ENCODE peak calls at places on chromosomes 5 and 9, in ten cellular contexts. One of them, this sample, is unnamed.

GRCh38 chr9:98502976-98503325 is 205.8 kb downstream of the GABBR2 start:
- DNase-seq in stimulated activated naive B cell treated with anti-CD40 and anti-IgM and Interleukin-4, amounts not matched to agents 10 μg/mL and 1 μg/mL and 100 μg/mL, for 72 hours: no peak
- DNase-seq in activated naive CD4-positive, alpha-beta T cell treated with anti-CD3 and anti-CD28 coated beads for 36 hours: no peak
- DNase-seq in frontal cortex: no peak
- DNase-seq in AG08395: peak
- DNase-seq in stimulated activated CD4-positive, alpha-beta T cell treated with anti-CD3 and anti-CD28 coated beads, Interleukin-1b, Interleukin-23, amount 100 ng/mL, for 1 hour: no peak
- DNase-seq in NCI-H1105: no peak
- DNase-seq in posterior vena cava: no peak
- DNase-seq in Daoy: peak
- DNase-seq in NCI-H1092 treated with DMSO at 0.1 percent for 48 hours: no peak
- DNase-seq in this sample: no peak

GRCh38 chr9:75812139-75812538 is 78.3 kb upstream of the PCSK5 start:
- DNase-seq in activated naive CD4-positive, alpha-beta T cell treated with anti-CD3 and anti-CD28 coated beads for 36 hours: no peak
- DNase-seq in NCI-H1092 treated with DMSO at 0.1 percent for 48 hours: no peak
- DNase-seq in frontal cortex: no peak
- DNase-seq in Daoy: no peak
- DNase-seq in NCI-H1105: no peak
- DNase-seq in stimulated activated CD4-positive, alpha-beta T cell treated with anti-CD3 and anti-CD28 coated beads, Interleukin-1b, Interleukin-23, amount 100 ng/mL, for 1 hour: no peak
- DNase-seq in stimulated activated naive B cell treated with anti-CD40 and anti-IgM and Interleukin-4, amounts not matched to agents 10 μg/mL and 1 μg/mL and 100 μg/mL, for 72 hours: no peak
- DNase-seq in AG08395: no peak
- DNase-seq in posterior vena cava: no peak
- DNase-seq in this sample: no peak

GRCh38 chr5:102753889-102754498 is 1.1 kb upstream of the PAM start:
- DNase-seq in stimulated activated CD4-positive, alpha-beta T cell treated with anti-CD3 and anti-CD28 coated beads, Interleukin-1b, Interleukin-23, amount 100 ng/mL, for 1 hour: no peak
- DNase-seq in stimulated activated naive B cell treated with anti-CD40 and anti-IgM and Interleukin-4, amounts not matched to agents 10 μg/mL and 1 μg/mL and 100 μg/mL, for 72 hours: no peak
- DNase-seq in frontal cortex: peak
- DNase-seq in NCI-H1092 treated with DMSO at 0.1 percent for 48 hours: peak
- DNase-seq in AG08395: no peak
- DNase-seq in posterior vena cava: no peak
- DNase-seq in activated naive CD4-positive, alpha-beta T cell treated with anti-CD3 and anti-CD28 coated beads for 36 hours: peak
- DNase-seq in NCI-H1105: no peak
- DNase-seq in Daoy: no peak
- DNase-seq in this sample: no peak

GRCh38 chr5:79691007-79691406 is 1.4 kb downstream of the CMYA5 start:
- DNase-seq in AG08395: no peak
- DNase-seq in frontal cortex: no peak
- DNase-seq in Daoy: no peak
- DNase-seq in NCI-H1105: no peak
- DNase-seq in stimulated activated CD4-positive, alpha-beta T cell treated with anti-CD3 and anti-CD28 coated beads, Interleukin-1b, Interleukin-23, amount 100 ng/mL, for 1 hour: no peak
- DNase-seq in stimulated activated naive B cell treated with anti-CD40 and anti-IgM and Interleukin-4, amounts not matched to agents 10 μg/mL and 1 μg/mL and 100 μg/mL, for 72 hours: no peak
- DNase-seq in activated naive CD4-positive, alpha-beta T cell treated with anti-CD3 and anti-CD28 coated beads for 36 hours: no peak
- DNase-seq in NCI-H1092 treated with DMSO at 0.1 percent for 48 hours: no peak
- DNase-seq in posterior vena cava: no peak
- DNase-seq in this sample: no peak

GRCh38 chr9:18568969-18569368 is 95.0 kb downstream of the ADAMTSL1 start:
- DNase-seq in stimulated activated CD4-positive, alpha-beta T cell treated with anti-CD3 and anti-CD28 coated beads, Interleukin-1b, Interleukin-23, amount 100 ng/mL, for 1 hour: no peak
- DNase-seq in posterior vena cava: no peak
- DNase-seq in activated naive CD4-positive, alpha-beta T cell treated with anti-CD3 and anti-CD28 coated beads for 36 hours: no peak
- DNase-seq in frontal cortex: no peak
- DNase-seq in AG08395: no peak
- DNase-seq in stimulated activated naive B cell treated with anti-CD40 and anti-IgM and Interleukin-4, amounts not matched to agents 10 μg/mL and 1 μg/mL and 100 μg/mL, for 72 hours: no peak
- DNase-seq in NCI-H1105: peak
- DNase-seq in Daoy: peak
- DNase-seq in NCI-H1092 treated with DMSO at 0.1 percent for 48 hours: peak
- DNase-seq in this sample: no peak

GRCh38 chr5:172548311-172548731 is 92.7 kb upstream of the NEURL1B start:
- DNase-seq in stimulated activated naive B cell treated with anti-CD40 and anti-IgM and Interleukin-4, amounts not matched to agents 10 μg/mL and 1 μg/mL and 100 μg/mL, for 72 hours: no peak
- DNase-seq in NCI-H1092 treated with DMSO at 0.1 percent for 48 hours: no peak
- DNase-seq in NCI-H1105: no peak
- DNase-seq in posterior vena cava: no peak
- DNase-seq in Daoy: no peak
- DNase-seq in activated naive CD4-positive, alpha-beta T cell treated with anti-CD3 and anti-CD28 coated beads for 36 hours: no peak
- DNase-seq in frontal cortex: peak
- DNase-seq in AG08395: no peak
- DNase-seq in stimulated activated CD4-positive, alpha-beta T cell treated with anti-CD3 and anti-CD28 coated beads, Interleukin-1b, Interleukin-23, amount 100 ng/mL, for 1 hour: no peak
- DNase-seq in this sample: no peak

GRCh38 chr9:88920645-88921044 is 70.6 kb upstream of the S1PR3 start:
- DNase-seq in frontal cortex: no peak
- DNase-seq in Daoy: no peak
- DNase-seq in activated naive CD4-positive, alpha-beta T cell treated with anti-CD3 and anti-CD28 coated beads for 36 hours: no peak
- DNase-seq in NCI-H1092 treated with DMSO at 0.1 percent for 48 hours: no peak
- DNase-seq in stimulated activated naive B cell treated with anti-CD40 and anti-IgM and Interleukin-4, amounts not matched to agents 10 μg/mL and 1 μg/mL and 100 μg/mL, for 72 hours: no peak
- DNase-seq in NCI-H1105: no peak
- DNase-seq in posterior vena cava: no peak
- DNase-seq in stimulated activated CD4-positive, alpha-beta T cell treated with anti-CD3 and anti-CD28 coated beads, Interleukin-1b, Interleukin-23, amount 100 ng/mL, for 1 hour: no peak
- DNase-seq in AG08395: no peak
- DNase-seq in this sample: no peak

GRCh38 chr5:94470802-94471201 is 147.6 kb downstream of the KIAA0825 start:
- DNase-seq in posterior vena cava: no peak
- DNase-seq in NCI-H1105: no peak
- DNase-seq in frontal cortex: no peak
- DNase-seq in NCI-H1092 treated with DMSO at 0.1 percent for 48 hours: no peak
- DNase-seq in Daoy: no peak
- DNase-seq in activated naive CD4-positive, alpha-beta T cell treated with anti-CD3 and anti-CD28 coated beads for 36 hours: no peak
- DNase-seq in stimulated activated CD4-positive, alpha-beta T cell treated with anti-CD3 and anti-CD28 coated beads, Interleukin-1b, Interleukin-23, amount 100 ng/mL, for 1 hour: no peak
- DNase-seq in AG08395: no peak
- DNase-seq in stimulated activated naive B cell treated with anti-CD40 and anti-IgM and Interleukin-4, amounts not matched to agents 10 μg/mL and 1 μg/mL and 100 μg/mL, for 72 hours: no peak
- DNase-seq in this sample: no peak

GRCh38 chr9:123742009-123742767 is 187.7 kb downstream of the DENND1A start:
- DNase-seq in NCI-H1092 treated with DMSO at 0.1 percent for 48 hours: no peak
- DNase-seq in Daoy: no peak
- DNase-seq in stimulated activated naive B cell treated with anti-CD40 and anti-IgM and Interleukin-4, amounts not matched to agents 10 μg/mL and 1 μg/mL and 100 μg/mL, for 72 hours: no peak
- DNase-seq in activated naive CD4-positive, alpha-beta T cell treated with anti-CD3 and anti-CD28 coated beads for 36 hours: no peak
- DNase-seq in frontal cortex: no peak
- DNase-seq in posterior vena cava: no peak
- DNase-seq in stimulated activated CD4-positive, alpha-beta T cell treated with anti-CD3 and anti-CD28 coated beads, Interleukin-1b, Interleukin-23, amount 100 ng/mL, for 1 hour: no peak
- DNase-seq in NCI-H1105: no peak
- DNase-seq in AG08395: no peak
- DNase-seq in this sample: no peak

GRCh38 chr9:98602839-98603238 is 105.9 kb downstream of the GABBR2 start:
- DNase-seq in frontal cortex: no peak
- DNase-seq in posterior vena cava: no peak
- DNase-seq in AG08395: no peak
- DNase-seq in stimulated activated naive B cell treated with anti-CD40 and anti-IgM and Interleukin-4, amounts not matched to agents 10 μg/mL and 1 μg/mL and 100 μg/mL, for 72 hours: no peak
- DNase-seq in Daoy: no peak
- DNase-seq in NCI-H1092 treated with DMSO at 0.1 percent for 48 hours: no peak
- DNase-seq in activated naive CD4-positive, alpha-beta T cell treated with anti-CD3 and anti-CD28 coated beads for 36 hours: no peak
- DNase-seq in NCI-H1105: no peak
- DNase-seq in stimulated activated CD4-positive, alpha-beta T cell treated with anti-CD3 and anti-CD28 coated beads, Interleukin-1b, Interleukin-23, amount 100 ng/mL, for 1 hour: no peak
- DNase-seq in this sample: no peak

GRCh38 chr5:180136661-180137381 is 65.3 kb upstream of the RNF130 start:
- DNase-seq in posterior vena cava: peak
- DNase-seq in stimulated activated CD4-positive, alpha-beta T cell treated with anti-CD3 and anti-CD28 coated beads, Interleukin-1b, Interleukin-23, amount 100 ng/mL, for 1 hour: no peak
- DNase-seq in NCI-H1092 treated with DMSO at 0.1 percent for 48 hours: no peak
- DNase-seq in NCI-H1105: no peak
- DNase-seq in frontal cortex: no peak
- DNase-seq in AG08395: no peak
- DNase-seq in Daoy: peak
- DNase-seq in stimulated activated naive B cell treated with anti-CD40 and anti-IgM and Interleukin-4, amounts not matched to agents 10 μg/mL and 1 μg/mL and 100 μg/mL, for 72 hours: no peak
- DNase-seq in activated naive CD4-positive, alpha-beta T cell treated with anti-CD3 and anti-CD28 coated beads for 36 hours: no peak
- DNase-seq in this sample: no peak

GRCh38 chr9:130675396-130675795 is 11.0 kb downstream of the PRDM12 start:
- DNase-seq in frontal cortex: no peak
- DNase-seq in NCI-H1092 treated with DMSO at 0.1 percent for 48 hours: no peak
- DNase-seq in NCI-H1105: no peak
- DNase-seq in posterior vena cava: no peak
- DNase-seq in activated naive CD4-positive, alpha-beta T cell treated with anti-CD3 and anti-CD28 coated beads for 36 hours: no peak
- DNase-seq in stimulated activated naive B cell treated with anti-CD40 and anti-IgM and Interleukin-4, amounts not matched to agents 10 μg/mL and 1 μg/mL and 100 μg/mL, for 72 hours: no peak
- DNase-seq in AG08395: no peak
- DNase-seq in Daoy: no peak
- DNase-seq in stimulated activated CD4-positive, alpha-beta T cell treated with anti-CD3 and anti-CD28 coated beads, Interleukin-1b, Interleukin-23, amount 100 ng/mL, for 1 hour: no peak
- DNase-seq in this sample: no peak

GRCh38 chr5:17219006-17219422 is 1.6 kb downstream of the BASP1 start:
- DNase-seq in NCI-H1092 treated with DMSO at 0.1 percent for 48 hours: peak
- DNase-seq in AG08395: peak
- DNase-seq in stimulated activated CD4-positive, alpha-beta T cell treated with anti-CD3 and anti-CD28 coated beads, Interleukin-1b, Interleukin-23, amount 100 ng/mL, for 1 hour: no peak
- DNase-seq in NCI-H1105: no peak
- DNase-seq in posterior vena cava: no peak
- DNase-seq in frontal cortex: no peak
- DNase-seq in Daoy: peak
- DNase-seq in stimulated activated naive B cell treated with anti-CD40 and anti-IgM and Interleukin-4, amounts not matched to agents 10 μg/mL and 1 μg/mL and 100 μg/mL, for 72 hours: peak
- DNase-seq in activated naive CD4-positive, alpha-beta T cell treated with anti-CD3 and anti-CD28 coated beads for 36 hours: no peak
- DNase-seq in this sample: no peak

GRCh38 chr5:75707911-75708509 is 9.2 kb downstream of the POC5 start:
- DNase-seq in AG08395: no peak
- DNase-seq in stimulated activated CD4-positive, alpha-beta T cell treated with anti-CD3 and anti-CD28 coated beads, Interleukin-1b, Interleukin-23, amount 100 ng/mL, for 1 hour: no peak
- DNase-seq in stimulated activated naive B cell treated with anti-CD40 and anti-IgM and Interleukin-4, amounts not matched to agents 10 μg/mL and 1 μg/mL and 100 μg/mL, for 72 hours: no peak
- DNase-seq in Daoy: peak
- DNase-seq in posterior vena cava: no peak
- DNase-seq in NCI-H1105: no peak
- DNase-seq in frontal cortex: no peak
- DNase-seq in NCI-H1092 treated with DMSO at 0.1 percent for 48 hours: no peak
- DNase-seq in activated naive CD4-positive, alpha-beta T cell treated with anti-CD3 and anti-CD28 coated beads for 36 hours: peak
- DNase-seq in this sample: no peak

GRCh38 chr9:35650341-35651158 is at the start of gene SIT1:
- DNase-seq in NCI-H1105: no peak
- DNase-seq in Daoy: no peak
- DNase-seq in NCI-H1092 treated with DMSO at 0.1 percent for 48 hours: no peak
- DNase-seq in frontal cortex: peak
- DNase-seq in activated naive CD4-positive, alpha-beta T cell treated with anti-CD3 and anti-CD28 coated beads for 36 hours: peak
- DNase-seq in AG08395: no peak
- DNase-seq in stimulated activated naive B cell treated with anti-CD40 and anti-IgM and Interleukin-4, amounts not matched to agents 10 μg/mL and 1 μg/mL and 100 μg/mL, for 72 hours: no peak
- DNase-seq in posterior vena cava: no peak
- DNase-seq in stimulated activated CD4-positive, alpha-beta T cell treated with anti-CD3 and anti-CD28 coated beads, Interleukin-1b, Interleukin-23, amount 100 ng/mL, for 1 hour: no peak
- DNase-seq in this sample: no peak

GRCh38 chr5:149408252-149409099 is 29.4 kb upstream of the IL17B start:
- DNase-seq in NCI-H1092 treated with DMSO at 0.1 percent for 48 hours: no peak
- DNase-seq in posterior vena cava: peak
- DNase-seq in Daoy: no peak
- DNase-seq in activated naive CD4-positive, alpha-beta T cell treated with anti-CD3 and anti-CD28 coated beads for 36 hours: no peak
- DNase-seq in stimulated activated naive B cell treated with anti-CD40 and anti-IgM and Interleukin-4, amounts not matched to agents 10 μg/mL and 1 μg/mL and 100 μg/mL, for 72 hours: no peak
- DNase-seq in AG08395: no peak
- DNase-seq in frontal cortex: no peak
- DNase-seq in stimulated activated CD4-positive, alpha-beta T cell treated with anti-CD3 and anti-CD28 coated beads, Interleukin-1b, Interleukin-23, amount 100 ng/mL, for 1 hour: no peak
- DNase-seq in NCI-H1105: no peak
- DNase-seq in this sample: no peak

GRCh38 chr5:174192103-174192655 is 146.7 kb downstream of the NSG2 start:
- DNase-seq in NCI-H1092 treated with DMSO at 0.1 percent for 48 hours: no peak
- DNase-seq in NCI-H1105: no peak
- DNase-seq in posterior vena cava: no peak
- DNase-seq in activated naive CD4-positive, alpha-beta T cell treated with anti-CD3 and anti-CD28 coated beads for 36 hours: no peak
- DNase-seq in Daoy: no peak
- DNase-seq in stimulated activated CD4-positive, alpha-beta T cell treated with anti-CD3 and anti-CD28 coated beads, Interleukin-1b, Interleukin-23, amount 100 ng/mL, for 1 hour: no peak
- DNase-seq in AG08395: no peak
- DNase-seq in frontal cortex: no peak
- DNase-seq in stimulated activated naive B cell treated with anti-CD40 and anti-IgM and Interleukin-4, amounts not matched to agents 10 μg/mL and 1 μg/mL and 100 μg/mL, for 72 hours: no peak
- DNase-seq in this sample: no peak

GRCh38 chr9:113707953-113708695 is 168.0 kb upstream of the ZNF618 start:
- DNase-seq in stimulated activated CD4-positive, alpha-beta T cell treated with anti-CD3 and anti-CD28 coated beads, Interleukin-1b, Interleukin-23, amount 100 ng/mL, for 1 hour: no peak
- DNase-seq in posterior vena cava: no peak
- DNase-seq in NCI-H1105: no peak
- DNase-seq in NCI-H1092 treated with DMSO at 0.1 percent for 48 hours: no peak
- DNase-seq in frontal cortex: no peak
- DNase-seq in stimulated activated naive B cell treated with anti-CD40 and anti-IgM and Interleukin-4, amounts not matched to agents 10 μg/mL and 1 μg/mL and 100 μg/mL, for 72 hours: no peak
- DNase-seq in Daoy: no peak
- DNase-seq in activated naive CD4-positive, alpha-beta T cell treated with anti-CD3 and anti-CD28 coated beads for 36 hours: no peak
- DNase-seq in AG08395: no peak
- DNase-seq in this sample: no peak

GRCh38 chr9:136138566-136138965 is 19.9 kb upstream of the TMEM250 start:
- DNase-seq in stimulated activated naive B cell treated with anti-CD40 and anti-IgM and Interleukin-4, amounts not matched to agents 10 μg/mL and 1 μg/mL and 100 μg/mL, for 72 hours: no peak
- DNase-seq in posterior vena cava: no peak
- DNase-seq in stimulated activated CD4-positive, alpha-beta T cell treated with anti-CD3 and anti-CD28 coated beads, Interleukin-1b, Interleukin-23, amount 100 ng/mL, for 1 hour: no peak
- DNase-seq in frontal cortex: no peak
- DNase-seq in NCI-H1105: peak
- DNase-seq in AG08395: no peak
- DNase-seq in Daoy: peak
- DNase-seq in activated naive CD4-positive, alpha-beta T cell treated with anti-CD3 and anti-CD28 coated beads for 36 hours: peak
- DNase-seq in NCI-H1092 treated with DMSO at 0.1 percent for 48 hours: peak
- DNase-seq in this sample: no peak

GRCh38 chr9:117672397-117672796 is 31.8 kb upstream of the TLR4 start:
- DNase-seq in frontal cortex: no peak
- DNase-seq in AG08395: peak
- DNase-seq in stimulated activated naive B cell treated with anti-CD40 and anti-IgM and Interleukin-4, amounts not matched to agents 10 μg/mL and 1 μg/mL and 100 μg/mL, for 72 hours: no peak
- DNase-seq in Daoy: no peak
- DNase-seq in stimulated activated CD4-positive, alpha-beta T cell treated with anti-CD3 and anti-CD28 coated beads, Interleukin-1b, Interleukin-23, amount 100 ng/mL, for 1 hour: no peak
- DNase-seq in NCI-H1105: no peak
- DNase-seq in NCI-H1092 treated with DMSO at 0.1 percent for 48 hours: no peak
- DNase-seq in activated naive CD4-positive, alpha-beta T cell treated with anti-CD3 and anti-CD28 coated beads for 36 hours: no peak
- DNase-seq in posterior vena cava: no peak
- DNase-seq in this sample: no peak

GRCh38 chr9:114913217-114913616 is 17.2 kb downstream of the TNFSF8 start:
- DNase-seq in AG08395: no peak
- DNase-seq in stimulated activated naive B cell treated with anti-CD40 and anti-IgM and Interleukin-4, amounts not matched to agents 10 μg/mL and 1 μg/mL and 100 μg/mL, for 72 hours: no peak
- DNase-seq in stimulated activated CD4-positive, alpha-beta T cell treated with anti-CD3 and anti-CD28 coated beads, Interleukin-1b, Interleukin-23, amount 100 ng/mL, for 1 hour: no peak
- DNase-seq in posterior vena cava: no peak
- DNase-seq in activated naive CD4-positive, alpha-beta T cell treated with anti-CD3 and anti-CD28 coated beads for 36 hours: no peak
- DNase-seq in NCI-H1105: no peak
- DNase-seq in frontal cortex: no peak
- DNase-seq in Daoy: no peak
- DNase-seq in NCI-H1092 treated with DMSO at 0.1 percent for 48 hours: no peak
- DNase-seq in this sample: no peak

GRCh38 chr5:62780230-62780629 is 201.6 kb downstream of the LRRC70 start:
- DNase-seq in stimulated activated CD4-positive, alpha-beta T cell treated with anti-CD3 and anti-CD28 coated beads, Interleukin-1b, Interleukin-23, amount 100 ng/mL, for 1 hour: no peak
- DNase-seq in activated naive CD4-positive, alpha-beta T cell treated with anti-CD3 and anti-CD28 coated beads for 36 hours: no peak
- DNase-seq in NCI-H1105: no peak
- DNase-seq in stimulated activated naive B cell treated with anti-CD40 and anti-IgM and Interleukin-4, amounts not matched to agents 10 μg/mL and 1 μg/mL and 100 μg/mL, for 72 hours: no peak
- DNase-seq in Daoy: no peak
- DNase-seq in AG08395: no peak
- DNase-seq in posterior vena cava: no peak
- DNase-seq in NCI-H1092 treated with DMSO at 0.1 percent for 48 hours: no peak
- DNase-seq in frontal cortex: no peak
- DNase-seq in this sample: no peak

GRCh38 chr5:62386824-62387223 is 16.9 kb downstream of the DIMT1 start:
- DNase-seq in frontal cortex: no peak
- DNase-seq in NCI-H1092 treated with DMSO at 0.1 percent for 48 hours: no peak
- DNase-seq in Daoy: no peak
- DNase-seq in stimulated activated naive B cell treated with anti-CD40 and anti-IgM and Interleukin-4, amounts not matched to agents 10 μg/mL and 1 μg/mL and 100 μg/mL, for 72 hours: no peak
- DNase-seq in posterior vena cava: no peak
- DNase-seq in activated naive CD4-positive, alpha-beta T cell treated with anti-CD3 and anti-CD28 coated beads for 36 hours: no peak
- DNase-seq in AG08395: no peak
- DNase-seq in NCI-H1105: no peak
- DNase-seq in stimulated activated CD4-positive, alpha-beta T cell treated with anti-CD3 and anti-CD28 coated beads, Interleukin-1b, Interleukin-23, amount 100 ng/mL, for 1 hour: no peak
- DNase-seq in this sample: no peak

GRCh38 chr9:78808087-78808486 is 511.2 kb downstream of the PSAT1 start:
- DNase-seq in frontal cortex: no peak
- DNase-seq in NCI-H1105: no peak
- DNase-seq in posterior vena cava: no peak
- DNase-seq in activated naive CD4-positive, alpha-beta T cell treated with anti-CD3 and anti-CD28 coated beads for 36 hours: no peak
- DNase-seq in Daoy: no peak
- DNase-seq in NCI-H1092 treated with DMSO at 0.1 percent for 48 hours: no peak
- DNase-seq in stimulated activated naive B cell treated with anti-CD40 and anti-IgM and Interleukin-4, amounts not matched to agents 10 μg/mL and 1 μg/mL and 100 μg/mL, for 72 hours: no peak
- DNase-seq in stimulated activated CD4-positive, alpha-beta T cell treated with anti-CD3 and anti-CD28 coated beads, Interleukin-1b, Interleukin-23, amount 100 ng/mL, for 1 hour: no peak
- DNase-seq in AG08395: no peak
- DNase-seq in this sample: no peak

GRCh38 chr5:57383093-57383861 is 99.3 kb downstream of the ACTBL2 start:
- DNase-seq in Daoy: peak
- DNase-seq in frontal cortex: no peak
- DNase-seq in stimulated activated CD4-positive, alpha-beta T cell treated with anti-CD3 and anti-CD28 coated beads, Interleukin-1b, Interleukin-23, amount 100 ng/mL, for 1 hour: no peak
- DNase-seq in AG08395: peak
- DNase-seq in posterior vena cava: no peak
- DNase-seq in NCI-H1092 treated with DMSO at 0.1 percent for 48 hours: no peak
- DNase-seq in NCI-H1105: no peak
- DNase-seq in activated naive CD4-positive, alpha-beta T cell treated with anti-CD3 and anti-CD28 coated beads for 36 hours: peak
- DNase-seq in stimulated activated naive B cell treated with anti-CD40 and anti-IgM and Interleukin-4, amounts not matched to agents 10 μg/mL and 1 μg/mL and 100 μg/mL, for 72 hours: no peak
- DNase-seq in this sample: no peak

GRCh38 chr5:77774981-77775772 is 962 bp downstream of the TBCA start:
- DNase-seq in stimulated activated naive B cell treated with anti-CD40 and anti-IgM and Interleukin-4, amounts not matched to agents 10 μg/mL and 1 μg/mL and 100 μg/mL, for 72 hours: peak
- DNase-seq in frontal cortex: no peak
- DNase-seq in activated naive CD4-positive, alpha-beta T cell treated with anti-CD3 and anti-CD28 coated beads for 36 hours: no peak
- DNase-seq in stimulated activated CD4-positive, alpha-beta T cell treated with anti-CD3 and anti-CD28 coated beads, Interleukin-1b, Interleukin-23, amount 100 ng/mL, for 1 hour: no peak
- DNase-seq in NCI-H1105: no peak
- DNase-seq in NCI-H1092 treated with DMSO at 0.1 percent for 48 hours: no peak
- DNase-seq in posterior vena cava: no peak
- DNase-seq in AG08395: no peak
- DNase-seq in Daoy: no peak
- DNase-seq in this sample: no peak

GRCh38 chr5:107486489-107486888 is 184.2 kb downstream of the EFNA5 start:
- DNase-seq in Daoy: peak
- DNase-seq in posterior vena cava: no peak
- DNase-seq in AG08395: no peak
- DNase-seq in frontal cortex: no peak
- DNase-seq in stimulated activated CD4-positive, alpha-beta T cell treated with anti-CD3 and anti-CD28 coated beads, Interleukin-1b, Interleukin-23, amount 100 ng/mL, for 1 hour: peak
- DNase-seq in NCI-H1105: no peak
- DNase-seq in activated naive CD4-positive, alpha-beta T cell treated with anti-CD3 and anti-CD28 coated beads for 36 hours: peak
- DNase-seq in stimulated activated naive B cell treated with anti-CD40 and anti-IgM and Interleukin-4, amounts not matched to agents 10 μg/mL and 1 μg/mL and 100 μg/mL, for 72 hours: no peak
- DNase-seq in NCI-H1092 treated with DMSO at 0.1 percent for 48 hours: no peak
- DNase-seq in this sample: peak

GRCh38 chr9:101628173-101628572 is 33.4 kb upstream of the PPP3R2 start:
- DNase-seq in AG08395: no peak
- DNase-seq in stimulated activated CD4-positive, alpha-beta T cell treated with anti-CD3 and anti-CD28 coated beads, Interleukin-1b, Interleukin-23, amount 100 ng/mL, for 1 hour: no peak
- DNase-seq in NCI-H1105: no peak
- DNase-seq in Daoy: no peak
- DNase-seq in activated naive CD4-positive, alpha-beta T cell treated with anti-CD3 and anti-CD28 coated beads for 36 hours: no peak
- DNase-seq in stimulated activated naive B cell treated with anti-CD40 and anti-IgM and Interleukin-4, amounts not matched to agents 10 μg/mL and 1 μg/mL and 100 μg/mL, for 72 hours: no peak
- DNase-seq in posterior vena cava: no peak
- DNase-seq in NCI-H1092 treated with DMSO at 0.1 percent for 48 hours: no peak
- DNase-seq in frontal cortex: no peak
- DNase-seq in this sample: no peak